ENCODE peak calls at places on chromosomes 1 and 21, in seven cellular contexts. L, N, Q, A, U, H and T are unnamed samples.

GRCh38 chr1:152951711-152952110 is 4.7 kb downstream of the SPRR5 start:
- DNase-seq in N (no peak), U (no peak), A (no peak), Q (no peak), L (no peak), H (no peak), T (no peak)

GRCh38 chr1:210234254-210234747 is 1.7 kb downstream of the SERTAD4 start:
- DNase-seq in U (no peak), H (no peak), N (no peak), Q (no peak), A (no peak), L (no peak), T (no peak)

GRCh38 chr1:230632273-230632873 is 9.9 kb upstream of the COG2 start:
- DNase-seq in A (no peak), H (peak), N (peak), Q (no peak), L (peak), U (peak), T (peak)

GRCh38 chr1:115969509-115969908 is 6.8 kb upstream of the SLC22A15 start:
- DNase-seq in A (no peak), H (no peak), Q (no peak), L (no peak), U (no peak), N (no peak), T (no peak)

GRCh38 chr1:44030606-44031050 is 634 bp downstream of the SLC6A9 start:
- DNase-seq in H (no peak), N (no peak), U (no peak), A (no peak), L (peak), Q (no peak), T (peak)

GRCh38 chr1:36763771-36764170 is 270.5 kb downstream of the GRIK3 start:
- DNase-seq in N (no peak), L (no peak), U (no peak), Q (no peak), H (no peak), A (no peak), T (no peak)

GRCh38 chr1:1153874-1154273 is 19.8 kb upstream of the TTLL10 start:
- DNase-seq in L (peak), N (no peak), U (no peak), H (no peak), A (no peak), Q (no peak), T (no peak)

GRCh38 chr21:42174173-42174572 is 44.8 kb upstream of the ABCG1 start:
- DNase-seq in N (no peak), U (no peak), A (no peak), L (no peak), Q (no peak), H (no peak), T (no peak)

GRCh38 chr1:5311634-5312298 is 657.4 kb downstream of the AJAP1 start:
- DNase-seq in L (no peak), Q (no peak), H (no peak), U (no peak), A (no peak), N (no peak), T (no peak)